ENCODE peak calls at places on chromosomes 13 and 19, in ten cellular contexts. T is substantia nigra; F is OCI-M1; C is RPMI8226; P is amygdala; W is CD8-positive, alpha-beta memory T cell; R is NCI-H69; L is GDM1; Y is NCI-H774; E is activated T-cell treated with anti-CD3 and anti-CD28 coated beads, Interleukin-2, amount 50 U/mL, for 4 hours. M is an unnamed sample.

GRCh38 chr19:13718733-13719132 is 45.6 kb upstream of the MRI1 start:
- DNase-seq in P (peak), T (peak), W (no peak), F (peak), C (peak), E (no peak), R (peak), L (no peak), Y (peak), M (peak)

GRCh38 chr19:42191855-42192254 is 25.6 kb downstream of the DEDD2 start:
- DNase-seq in Y (peak), C (no peak), L (no peak), T (no peak), F (no peak), R (peak), W (no peak), P (no peak), E (no peak), M (peak)

GRCh38 chr19:30068528-30069395 is 126.7 kb downstream of the URI1 start:
- DNase-seq in E (no peak), R (no peak), C (no peak), Y (no peak), P (no peak), T (no peak), L (no peak), F (no peak), W (no peak), M (no peak)

GRCh38 chr19:11539495-11540365 is 1.1 kb downstream of the CNN1 start:
- DNase-seq in E (no peak), C (no peak), P (no peak), L (no peak), F (no peak), T (no peak), Y (no peak), R (peak), W (no peak), M (peak)

GRCh38 chr19:48452255-48452654 is 3.1 kb upstream of the KCNJ14 start:
- DNase-seq in L (no peak), R (no peak), T (no peak), P (no peak), W (no peak), F (no peak), Y (no peak), E (no peak), C (no peak), M (no peak)

GRCh38 chr13:80299046-80299445 is 41.9 kb downstream of the SPRY2 start:
- DNase-seq in T (no peak), R (no peak), Y (no peak), P (no peak), C (no peak), F (no peak), E (no peak), W (no peak), L (no peak), M (no peak)

GRCh38 chr13:25990801-25991200 is 61.0 kb downstream of the SHISA2 start:
- DNase-seq in F (no peak), R (no peak), L (no peak), C (no peak), T (no peak), W (no peak), E (no peak), P (no peak), Y (no peak), M (no peak)

GRCh38 chr13:24161010-24161775 is 673 bp downstream of the SPATA13 start:
- DNase-seq in P (peak), Y (no peak), C (peak), L (no peak), W (peak), E (peak), F (peak), R (peak), T (peak), M (peak)